ENCODE peak calls at places on chromosomes 13 and 19, in five cellular contexts. T is upper lobe of left lung, J is HFF-Myc, N is psoas muscle, Q is gastrocnemius medialis. P is an unnamed sample.

GRCh38 chr19:15436012-15436825 is 13.5 kb downstream of the WIZ start:
- DNase-seq in N (no peak), J (no peak), T (no peak), Q (no peak), P (no peak)

GRCh38 chr19:5718032-5718578 is 1.8 kb downstream of the LONP1 start:
- DNase-seq in T (no peak), J (no peak), Q (no peak), N (no peak), P (no peak)

GRCh38 chr19:33887891-33888290 is 91.2 kb downstream of the KCTD15 start:
- DNase-seq in J (no peak), Q (no peak), N (no peak), T (peak), P (no peak)

GRCh38 chr13:44406617-44407016 is 33.0 kb downstream of the SERP2 start:
- DNase-seq in Q (no peak), T (no peak), J (no peak), N (no peak), P (no peak)

GRCh38 chr13:110266983-110267382 is 40.0 kb downstream of the COL4A1 start:
- DNase-seq in T (no peak), N (no peak), J (no peak), Q (no peak), P (no peak)

GRCh38 chr19:58575183-58576041 is 2.3 kb upstream of the MZF1 start:
- DNase-seq in Q (peak), J (peak), T (peak), N (peak), P (peak)

GRCh38 chr19:58409010-58409790 is 751 bp downstream of the ZNF584 start:
- DNase-seq in J (no peak), Q (no peak), T (no peak), N (no peak), P (no peak)

GRCh38 chr13:99313941-99314340 is 6.7 kb upstream of the GPR183 start:
- DNase-seq in J (no peak), Q (no peak), N (no peak), T (no peak), P (no peak)

GRCh38 chr13:23321534-23322241 is 111.8 kb downstream of the SACS start:
- DNase-seq in J (peak), Q (peak), N (peak), T (no peak), P (peak)

GRCh38 chr19:16566702-16567101 is 5.5 kb downstream of the SLC35E1 start:
- DNase-seq in Q (no peak), J (no peak), N (no peak), T (no peak), P (no peak)

GRCh38 chr19:42283248-42284065 is 14.4 kb downstream of the CIC start:
- DNase-seq in N (peak), Q (peak), J (no peak), T (peak), P (peak)
- TF ChIP-seq CTCF in N (no peak), Q (no peak), J (no peak), T (no peak), P (no peak)

GRCh38 chr19:7867092-7867844 is 6.9 kb downstream of the PRR36 start:
- DNase-seq in N (no peak), J (no peak), T (no peak), Q (no peak), P (no peak)
- TF ChIP-seq CTCF in N (no peak), J (no peak), T (no peak), Q (no peak), P (no peak)

GRCh38 chr13:89577301-89577700 is 1770.2 kb upstream of the MIR17HG start:
- DNase-seq in N (no peak), J (no peak), Q (no peak), T (no peak), P (no peak)
- TF ChIP-seq CTCF in N (no peak), J (no peak), Q (no peak), T (no peak), P (no peak)

DNA sequence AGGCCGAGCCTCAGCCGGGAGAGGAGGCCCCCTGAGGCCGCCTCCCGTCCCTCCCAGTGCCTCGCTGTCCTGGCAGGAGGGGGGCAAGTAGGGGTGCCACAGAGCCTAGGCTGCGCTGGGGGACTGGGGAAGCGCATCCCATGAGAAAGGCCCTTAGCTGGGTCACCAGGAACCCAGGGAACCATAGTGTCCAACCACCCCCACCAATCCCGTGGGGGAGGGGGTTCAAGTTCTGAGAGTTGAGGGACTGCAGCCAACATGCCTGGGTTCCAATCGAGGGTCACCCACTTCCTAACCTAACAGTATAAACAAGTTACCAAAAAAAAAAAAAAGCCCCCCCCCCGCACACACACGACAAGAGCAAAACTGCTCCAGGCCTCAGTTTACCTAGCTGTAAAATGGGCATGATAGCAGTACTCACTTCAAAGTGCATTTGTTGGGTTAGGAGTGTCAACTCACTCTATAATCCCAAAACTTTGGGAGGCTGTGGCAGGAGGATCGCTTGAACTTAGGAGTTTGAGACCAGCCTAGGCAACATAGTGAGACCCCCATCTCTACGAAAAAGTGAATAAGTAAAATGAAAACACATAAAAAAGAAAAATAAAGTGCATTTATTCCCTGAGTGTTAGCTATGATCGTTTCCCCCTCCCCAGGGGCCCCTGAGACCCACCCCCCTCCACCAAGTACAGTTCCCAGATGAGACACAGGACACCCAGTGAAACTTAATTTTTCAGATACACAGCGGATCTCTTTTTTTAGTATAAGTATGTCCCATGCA is 28.8 kb upstream of the NANOS3 start:
- DNase-seq in N (no peak), Q (no peak), T (no peak), J (no peak), P (no peak)
- TF ChIP-seq CTCF in N (no peak), Q (peak), T (no peak), J (peak), P (no peak)

GRCh38 chr19:3821857-3822364 is 35.7 kb upstream of the MATK start:
- DNase-seq in N (peak), Q (peak), T (peak), J (no peak), P (peak)

GRCh38 chr19:3819989-3820388 is 33.8 kb upstream of the MATK start:
- DNase-seq in Q (no peak), J (no peak), N (no peak), T (peak), P (no peak)

GRCh38 chr19:3822683-3823344 is 36.6 kb upstream of the MATK start:
- DNase-seq in T (no peak), Q (no peak), N (no peak), J (no peak), P (no peak)

GRCh38 chr19:3823345-3823704 is 37.1 kb upstream of the MATK start:
- DNase-seq in T (no peak), N (no peak), J (no peak), Q (no peak), P (no peak)

GRCh38 chr19:3821156-3821555 is 35.0 kb upstream of the MATK start:
- DNase-seq in J (no peak), T (peak), N (no peak), Q (no peak), P (no peak)
- TF ChIP-seq CTCF in J (no peak), T (no peak), N (peak), Q (no peak), P (no peak)

DNA sequence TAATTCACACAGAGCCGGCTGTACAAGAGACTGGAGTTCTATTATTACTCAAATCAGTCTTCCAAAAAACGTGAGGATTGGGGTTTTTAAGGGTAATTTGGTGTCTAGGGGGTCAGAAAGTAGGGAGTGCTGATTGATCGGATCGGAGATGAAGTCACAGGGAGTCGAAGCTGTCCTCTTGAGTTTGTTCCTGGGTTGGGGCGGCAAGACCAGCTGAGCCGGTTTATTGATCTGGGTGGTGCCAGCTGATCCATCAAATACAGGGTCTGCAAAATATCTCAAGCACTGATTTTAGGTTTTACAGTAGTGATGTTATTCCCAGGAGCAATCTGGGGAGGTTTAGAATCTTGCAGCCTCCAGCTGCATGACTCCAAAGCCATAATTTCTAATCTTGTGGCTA is 262.7 kb downstream of the KCNRG start:
- DNase-seq in J (no peak), T (no peak), Q (no peak), N (no peak), P (no peak)
- TF ChIP-seq CTCF in J (no peak), T (no peak), Q (no peak), N (no peak), P (no peak)

DNA sequence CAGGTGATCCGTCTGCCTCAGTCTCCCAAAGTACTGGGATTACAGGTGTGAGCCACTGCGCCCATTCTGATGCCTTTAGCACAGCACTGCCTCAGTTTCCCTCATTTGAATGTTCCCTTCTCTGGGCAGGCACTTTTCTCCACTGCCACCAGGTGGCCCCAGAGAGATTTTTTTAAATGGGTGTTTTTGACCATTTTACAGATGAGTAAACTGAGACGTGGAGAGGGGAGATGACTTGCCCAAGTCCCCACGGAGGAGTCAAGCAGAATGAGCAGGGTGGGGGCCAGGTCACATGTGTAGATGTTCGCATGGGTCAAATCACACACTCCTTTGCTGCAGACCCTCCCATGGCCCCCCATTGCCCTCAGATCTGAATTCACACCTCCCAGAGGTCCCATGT is 3.2 kb upstream of the PDE4C start:
- DNase-seq in J (no peak), N (no peak), T (no peak), Q (no peak), P (no peak)
- TF ChIP-seq CTCF in J (peak), N (peak), T (peak), Q (no peak), P (no peak)

GRCh38 chr13:42490676-42491075 is 83.3 kb upstream of the TNFSF11 start:
- DNase-seq in N (no peak), T (no peak), Q (no peak), J (no peak), P (no peak)

GRCh38 chr13:42495256-42495655 is 78.7 kb upstream of the TNFSF11 start:
- DNase-seq in Q (no peak), T (no peak), J (no peak), N (no peak), P (no peak)

GRCh38 chr13:42492372-42492920 is 81.5 kb upstream of the TNFSF11 start:
- DNase-seq in N (no peak), J (no peak), T (no peak), Q (no peak), P (no peak)

GRCh38 chr13:42495751-42496150 is 78.2 kb upstream of the TNFSF11 start:
- DNase-seq in T (no peak), N (no peak), J (no peak), Q (no peak), P (no peak)

GRCh38 chr13:42494157-42494556 is 79.8 kb upstream of the TNFSF11 start:
- DNase-seq in J (no peak), N (no peak), T (no peak), Q (no peak), P (no peak)
- TF ChIP-seq CTCF in J (no peak), N (no peak), T (no peak), Q (no peak), P (no peak)

GRCh38 chr19:45164577-45165335 is 4.0 kb upstream of the NKPD1 start:
- DNase-seq in Q (peak), N (peak), J (peak), T (peak), P (no peak)
- TF ChIP-seq CTCF in Q (no peak), N (no peak), J (no peak), T (no peak), P (no peak)